ENCODE peak calls at places on chromosomes 12 and 14, in four cellular contexts. I is CD4-positive, alpha-beta T cell; G is tibial artery; N is stomach. D is an unnamed sample.

GRCh38 chr14:71711619-71712018 is 220.6 kb upstream of the RGS6 start:
- DNase-seq in I (no peak), G (no peak), N (no peak), D (no peak)

GRCh38 chr12:108342985-108343384 is 3.9 kb upstream of the CMKLR1 start:
- DNase-seq in I (no peak), G (no peak), N (no peak), D (no peak)

GRCh38 chr12:88153959-88154358 is 11.9 kb downstream of the TMTC3 start:
- DNase-seq in I (no peak), G (no peak), N (no peak), D (no peak)

GRCh38 chr12:111148005-111148404 is 220.9 kb downstream of the PHETA1 start:
- DNase-seq in I (no peak), G (no peak), N (no peak), D (no peak)

GRCh38 chr12:32777159-32777558 is 21.5 kb upstream of the YARS2 start:
- DNase-seq in I (no peak), G (no peak), N (no peak), D (no peak)

GRCh38 chr12:82383930-82384513 is 25.7 kb downstream of the METTL25 start:
- DNase-seq in I (no peak), G (no peak), N (no peak), D (no peak)

GRCh38 chr14:92470215-92470614 is 43.4 kb upstream of the RIN3 start:
- DNase-seq in I (no peak), G (no peak), N (no peak), D (no peak)

GRCh38 chr12:117053597-117054201 is 45.5 kb downstream of the TESC start:
- DNase-seq in I (no peak), G (no peak), N (no peak), D (no peak)

GRCh38 chr14:69693145-69693544 is 73.8 kb upstream of the SRSF5 start:
- DNase-seq in I (no peak), G (no peak), N (peak; percentile 48), D (no peak)

GRCh38 chr14:44162197-44162596 is 344.9 kb downstream of the FSCB start:
- DNase-seq in I (no peak), G (no peak), N (no peak), D (no peak)

GRCh38 chr14:37615582-37616289 is 20.3 kb downstream of the TTC6 start:
- DNase-seq in I (no peak), G (no peak), N (no peak), D (no peak)

GRCh38 chr12:71867131-71867530 is 27.6 kb downstream of the TBC1D15 start:
- DNase-seq in I (no peak), G (no peak), N (no peak), D (no peak)

GRCh38 chr12:46160081-46160980 is 108.5 kb downstream of the SLC38A1 start:
- DNase-seq in I (no peak), G (peak; percentile 34), N (no peak), D (no peak)

GRCh38 chr14:103144085-103144484 is 20.8 kb downstream of the TNFAIP2 start:
- DNase-seq in I (no peak), G (no peak), N (no peak), D (no peak)

GRCh38 chr12:96398422-96399080 is 1.7 kb downstream of the CDK17 start:
- DNase-seq in I (no peak), G (no peak), N (no peak), D (no peak)

DNA sequence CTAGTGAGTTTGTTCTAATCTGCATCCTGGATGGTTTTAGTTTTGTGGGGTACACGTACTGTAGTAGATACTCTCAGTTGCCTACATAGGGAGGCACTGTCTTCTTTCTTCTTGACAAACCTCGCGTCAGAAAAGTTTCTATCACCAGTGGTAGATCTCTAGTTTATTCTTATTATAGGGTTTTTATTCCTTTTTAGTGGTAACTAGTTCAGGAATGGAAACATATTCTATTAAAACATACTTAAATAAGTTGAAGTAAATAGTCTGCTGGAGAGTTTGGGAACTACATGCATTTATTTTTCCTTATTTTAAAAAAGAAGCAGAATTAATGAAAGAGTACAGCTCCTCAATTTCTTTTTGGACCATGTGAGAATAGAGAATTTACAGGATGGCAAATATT is 33.6 kb upstream of the OR9K2 start:
- DNase-seq in I (no peak), G (no peak), N (no peak), D (no peak)
- TF ChIP-seq CTCF in I (no peak), G (no peak), N (peak; percentile 19), D (no peak)

GRCh38 chr12:20624718-20625117 is 70.4 kb upstream of the SLCO1C1 start:
- DNase-seq in I (no peak), G (no peak), N (no peak), D (no peak)
- TF ChIP-seq CTCF in I (no peak), G (peak; percentile 9), N (no peak), D (no peak)

GRCh38 chr12:93191956-93192355 is 185.8 kb upstream of the NUDT4 start:
- DNase-seq in I (no peak), G (peak; percentile 58), N (no peak), D (no peak)

GRCh38 chr12:93195511-93195910 is 182.2 kb upstream of the NUDT4 start:
- DNase-seq in I (no peak), G (no peak), N (no peak), D (no peak)

GRCh38 chr12:93192878-93193277 is 184.8 kb upstream of the NUDT4 start:
- DNase-seq in I (no peak), G (no peak), N (no peak), D (no peak)

GRCh38 chr12:93186621-93187020 is 191.1 kb upstream of the NUDT4 start:
- DNase-seq in I (no peak), G (no peak), N (no peak), D (no peak)

DNA sequence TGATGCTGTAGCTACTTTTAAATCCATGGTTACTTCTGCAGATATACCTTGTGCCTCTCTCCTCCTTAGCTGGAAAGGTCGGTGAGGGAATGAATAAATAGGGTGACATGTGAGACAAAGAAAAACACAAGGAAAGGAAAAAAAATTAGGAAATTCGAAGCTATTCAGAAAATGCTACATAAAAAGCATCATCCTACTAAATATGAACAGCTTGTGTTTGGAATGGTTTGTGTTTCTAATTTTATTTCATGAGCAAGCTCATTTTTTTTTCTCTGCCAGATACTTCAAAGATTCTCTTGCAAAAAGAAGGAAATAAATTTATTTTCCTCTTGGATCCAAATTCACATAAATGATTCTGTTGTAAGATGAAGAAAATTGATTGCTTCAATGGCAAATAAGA is 186.3 kb upstream of the NUDT4 start:
- DNase-seq in I (no peak), G (no peak), N (no peak), D (no peak)
- TF ChIP-seq CTCF in I (no peak), G (no peak), N (no peak), D (no peak)

GRCh38 chr14:62162998-62163589 is 400.9 kb downstream of the SNAPC1 start:
- DNase-seq in I (no peak), G (no peak), N (no peak), D (no peak)
- TF ChIP-seq CTCF in I (peak; percentile 58), G (peak; percentile 40), N (peak; percentile 28), D (no peak)

GRCh38 chr14:96938946-96939345 is 141.8 kb downstream of the VRK1 start:
- DNase-seq in I (no peak), G (no peak), N (no peak), D (no peak)
- TF ChIP-seq CTCF in I (no peak), G (no peak), N (no peak), D (no peak)

DNA sequence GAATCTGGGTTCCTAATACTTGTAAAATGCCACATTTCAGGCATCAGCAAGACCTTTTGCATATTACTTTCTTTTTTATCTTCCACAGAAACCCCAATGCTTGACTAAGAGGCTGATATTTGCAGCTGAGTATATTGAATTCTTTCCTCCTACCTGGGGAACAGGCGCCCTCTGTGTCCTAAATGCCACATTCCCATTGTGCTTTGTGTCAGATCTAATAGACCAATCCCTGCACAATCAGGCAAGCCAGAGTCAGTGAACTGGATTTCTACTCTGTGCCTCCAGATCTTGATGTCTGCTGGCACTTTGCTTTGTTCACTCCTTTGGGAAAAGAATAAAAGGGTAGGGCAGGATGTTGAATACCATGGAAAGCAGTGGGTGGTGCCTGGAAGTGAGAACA is 22.4 kb upstream of the TAS2R42 start:
- DNase-seq in I (no peak), G (no peak), N (no peak), D (no peak)
- TF ChIP-seq CTCF in I (no peak), G (no peak), N (no peak), D (no peak)

GRCh38 chr14:52464175-52464574 is 88.1 kb downstream of the TXNDC16 start:
- DNase-seq in I (no peak), G (no peak), N (no peak), D (no peak)

GRCh38 chr14:52461721-52462120 is 90.6 kb downstream of the TXNDC16 start:
- DNase-seq in I (no peak), G (no peak), N (no peak), D (no peak)

GRCh38 chr14:52458721-52459085 is 93.6 kb downstream of the TXNDC16 start:
- DNase-seq in I (no peak), G (no peak), N (no peak), D (no peak)

GRCh38 chr14:52467515-52468266 is 84.6 kb downstream of the TXNDC16 start:
- DNase-seq in I (no peak), G (no peak), N (no peak), D (no peak)

GRCh38 chr14:52463375-52463774 is 88.9 kb downstream of the TXNDC16 start:
- DNase-seq in I (no peak), G (no peak), N (no peak), D (no peak)
- TF ChIP-seq CTCF in I (no peak), G (no peak), N (no peak), D (no peak)

DNA sequence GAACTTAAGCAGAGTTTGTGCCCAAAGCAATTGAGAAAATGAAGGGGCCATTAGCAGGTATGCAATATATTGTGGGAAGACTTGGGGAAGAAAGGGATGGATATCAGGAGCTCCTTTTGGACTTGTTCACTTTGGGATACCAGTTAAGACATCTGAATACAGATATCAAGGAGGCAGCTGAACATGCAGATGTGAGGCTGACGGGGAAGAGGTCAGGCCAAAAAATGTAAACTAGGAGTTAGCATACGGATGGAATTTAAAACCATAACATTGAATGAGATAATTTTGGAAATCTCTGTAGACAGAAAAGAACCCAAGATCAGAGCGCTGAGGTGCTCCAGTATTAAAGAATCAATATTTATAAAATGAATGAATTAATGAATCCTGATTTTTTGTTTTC is 53.4 kb downstream of the OSBPL8 start:
- DNase-seq in I (no peak), G (no peak), N (no peak), D (no peak)
- TF ChIP-seq CTCF in I (no peak), G (no peak), N (no peak), D (no peak)

GRCh38 chr12:4685317-4685716 is 34.9 kb upstream of the GALNT8 start:
- DNase-seq in I (no peak), G (no peak), N (no peak), D (no peak)
- TF ChIP-seq CTCF in I (no peak), G (no peak), N (no peak), D (no peak)

DNA sequence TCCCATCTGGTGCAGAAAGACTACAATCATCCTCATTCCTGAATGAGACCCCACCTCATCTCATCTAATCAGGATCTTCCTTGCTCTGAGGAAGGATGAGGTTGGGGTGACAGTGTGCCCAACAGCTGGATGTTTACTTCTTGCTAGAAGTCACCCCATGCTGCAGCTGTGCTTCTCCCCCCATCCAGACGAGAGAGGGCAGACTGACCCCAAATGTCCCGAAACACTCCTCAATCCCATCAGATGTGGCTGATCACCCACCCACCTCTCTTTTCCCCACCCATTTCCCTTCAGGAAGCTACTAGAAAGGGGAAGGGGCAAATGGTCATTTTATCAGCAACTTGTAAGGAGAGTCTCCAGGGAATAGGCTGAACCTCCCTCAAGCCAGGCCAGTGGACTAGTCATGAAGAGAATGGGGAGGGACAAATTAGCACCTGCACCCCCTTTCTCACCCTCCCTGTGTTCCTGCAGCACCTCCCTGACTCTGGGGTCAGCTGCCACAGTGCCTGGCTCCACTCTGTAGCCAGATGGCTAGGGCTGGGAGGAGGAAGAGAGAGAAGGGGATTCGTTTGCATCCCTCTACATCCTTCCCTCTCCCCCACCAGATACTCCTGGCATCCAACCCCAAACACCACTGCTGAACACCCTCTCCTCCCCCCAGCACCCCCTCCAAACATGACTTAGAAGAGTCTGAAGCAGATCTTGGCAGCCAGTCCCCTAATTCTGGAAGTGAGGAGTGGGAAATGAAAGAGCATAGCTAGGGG is 2.8 kb upstream of the BAZ2A start:
- DNase-seq in I (no peak), G (no peak), N (no peak), D (no peak)
- TF ChIP-seq CTCF in I (no peak), G (no peak), N (no peak), D (no peak)